ENCODE peak calls at places on chromosomes 11 and 22, in six cellular contexts. K is H9, R is H1, U is IMR-90, H is neuronal stem cell, N is mesenchymal stem cell. G is an unnamed sample.

GRCh38 chr11:57375490-57375889 is 5.5 kb downstream of the PRG3 start:
- DNase-seq in H (no peak), N (no peak), U (no peak), K (no peak), R (no peak), G (no peak)

GRCh38 chr11:64358907-64359711 is at the start of gene RPS6KA4:
- DNase-seq in H (peak), U (peak), N (peak), K (no peak), R (no peak), G (peak)

GRCh38 chr11:12224537-12224893 is 114.1 kb downstream of the MICAL2 start:
- DNase-seq in U (peak), N (no peak), R (no peak), K (no peak), H (no peak), G (peak)

GRCh38 chr11:65833297-65834030 is at the start of gene SNX32:
- DNase-seq in N (peak), U (peak), H (peak), K (peak), R (no peak), G (peak)

GRCh38 chr11:122741613-122742012 is 86.1 kb downstream of the UBASH3B start:
- DNase-seq in R (no peak), U (peak), K (no peak), N (peak), H (no peak), G (no peak)

GRCh38 chr11:68010058-68011041 is at the start of gene ALDH3B1:
- DNase-seq in N (peak), R (no peak), H (no peak), K (peak), U (peak), G (peak)

GRCh38 chr11:15976433-15977045 is 379.8 kb downstream of the SOX6 start:
- DNase-seq in R (no peak), H (no peak), K (no peak), U (peak), N (peak), G (no peak)

GRCh38 chr11:17446482-17446881 is 30.2 kb downstream of the ABCC8 start:
- DNase-seq in R (no peak), U (no peak), K (no peak), N (no peak), H (no peak), G (no peak)

GRCh38 chr11:122215244-122215992 is 99.4 kb upstream of the BLID start:
- DNase-seq in U (peak), N (peak), R (peak), K (peak), H (peak), G (peak)

GRCh38 chr22:30426395-30427353 is 1.1 kb downstream of the MTFP1 start:
- DNase-seq in R (peak), N (peak), U (peak), K (peak), H (peak), G (peak)

GRCh38 chr11:94134651-94135512 is 6.2 kb downstream of the PANX1 start:
- DNase-seq in H (no peak), U (peak), K (no peak), R (no peak), N (peak), G (peak)

GRCh38 chr22:43173976-43174720 is 12.8 kb downstream of the TTLL12 start:
- DNase-seq in U (no peak), R (no peak), K (no peak), H (no peak), N (no peak), G (no peak)

GRCh38 chr11:59263225-59263894 is 50.6 kb upstream of the MPEG1 start:
- DNase-seq in H (peak), U (no peak), N (no peak), R (no peak), K (peak), G (no peak)

GRCh38 chr11:76233936-76234703 is 27.8 kb upstream of the WNT11 start:
- DNase-seq in H (no peak), N (peak), K (peak), U (no peak), R (no peak), G (peak)

GRCh38 chr11:32312865-32313403 is 122.4 kb downstream of the WT1 start:
- DNase-seq in N (peak), U (peak), H (no peak), R (no peak), K (peak), G (peak)

GRCh38 chr22:40485813-40486610 is 115.6 kb downstream of the SGSM3 start:
- DNase-seq in U (peak), N (no peak), K (no peak), R (no peak), H (no peak), G (no peak)

GRCh38 chr11:64121637-64122410 is 44.1 kb downstream of the MACROD1 start:
- DNase-seq in K (no peak), N (peak), U (peak), H (no peak), R (no peak), G (peak)

GRCh38 chr11:129950319-129951034 is 52.2 kb downstream of the PRDM10 start:
- DNase-seq in K (no peak), N (peak), R (no peak), U (peak), H (no peak), G (no peak)

GRCh38 chr11:13880719-13881118 is 81.8 kb upstream of the SPON1 start:
- DNase-seq in K (no peak), H (no peak), N (no peak), R (no peak), U (no peak), G (no peak)

GRCh38 chr22:49400136-49400865 is 427.4 kb downstream of the BRD1 start:
- DNase-seq in N (no peak), R (no peak), H (no peak), U (no peak), K (peak), G (no peak)
- H3K14ac ChIP-seq in N (no peak), R (no peak), H (no peak), U (no peak), K (no peak), G (no peak)

GRCh38 chr11:71146846-71147245 is 105.5 kb downstream of the SHANK2 start:
- DNase-seq in R (no peak), K (no peak), H (no peak), N (no peak), U (no peak), G (no peak)
- H3K14ac ChIP-seq in R (no peak), K (no peak), H (no peak), N (no peak), U (no peak), G (no peak)

GRCh38 chr22:19719488-19720021 is 3.8 kb upstream of the GP1BB start:
- DNase-seq in R (no peak), K (no peak), U (no peak), H (no peak), N (no peak), G (no peak)
- H3K14ac ChIP-seq in R (no peak), K (no peak), U (no peak), H (peak), N (no peak), G (no peak)

DNA sequence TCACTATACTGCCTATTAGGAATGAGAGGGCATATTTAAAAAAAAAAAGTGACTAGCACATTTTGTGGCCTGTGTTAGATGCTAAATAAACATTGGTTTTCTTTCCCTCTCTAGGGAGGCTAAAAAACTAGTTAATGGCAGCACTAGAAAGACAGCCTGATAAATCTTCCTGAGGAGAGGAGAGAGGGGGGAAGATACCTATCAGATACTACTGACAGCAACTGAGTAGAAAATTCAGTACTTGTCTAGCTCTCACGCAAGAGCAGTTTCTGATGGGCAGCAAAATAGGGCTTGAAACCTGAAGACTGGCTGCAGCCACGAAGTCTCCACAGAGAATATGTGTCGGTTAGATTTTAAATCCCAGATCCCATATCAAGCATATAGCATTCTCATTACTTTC is 388.2 kb downstream of the KCNA4 start:
- DNase-seq in N (peak), U (no peak), K (no peak), H (no peak), R (no peak), G (no peak)
- H3K14ac ChIP-seq in N (no peak), U (no peak), K (no peak), H (no peak), R (no peak), G (no peak)

DNA sequence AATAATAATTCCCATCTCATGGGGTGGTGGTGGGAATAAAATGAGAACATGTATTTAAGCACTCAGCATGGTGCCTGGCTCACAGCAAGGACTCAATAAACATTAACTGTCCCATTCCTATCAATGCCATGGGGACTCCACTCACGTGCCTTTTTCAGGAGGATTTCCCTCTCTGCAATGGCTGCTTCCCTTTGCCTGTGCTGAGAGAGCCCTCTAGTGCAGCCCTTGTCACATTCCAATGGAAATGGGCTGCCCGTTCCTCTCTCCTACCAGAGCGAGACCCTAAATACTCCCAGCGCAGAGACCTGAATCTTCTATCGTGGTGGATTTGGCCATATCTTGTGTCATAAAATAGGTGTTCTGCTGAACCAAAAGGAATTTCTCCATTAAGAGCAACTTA is 621.5 kb upstream of the B3GAT1 start:
- DNase-seq in K (peak), N (no peak), U (no peak), H (peak), R (peak), G (no peak)
- H3K14ac ChIP-seq in K (no peak), N (no peak), U (no peak), H (no peak), R (no peak), G (no peak)

G was measured in trophoblast cell.